ENCODE peak calls at places on chromosome 5, in six cellular contexts. S, A, Y, J, V and M are unnamed samples.

GRCh38 chr5:19987594-19988345 is at the start of gene CDH18:
- DNase-seq in S (peak; percentile 77), A (peak; percentile 22), Y (peak; percentile 58), J (peak; percentile 73), V (peak; percentile 14), M (no peak)

GRCh38 chr5:135212361-135213033 is 178.5 kb upstream of the PITX1 start:
- DNase-seq in S (peak; percentile 39), A (no peak), Y (peak; percentile 46), J (no peak), V (no peak), M (no peak)

GRCh38 chr5:178990491-178990890 is 4.6 kb downstream of the GRM6 start:
- DNase-seq in S (no peak), A (no peak), Y (no peak), J (no peak), V (no peak), M (no peak)

GRCh38 chr5:59001154-59001553 is 418.3 kb downstream of the RAB3C start:
- DNase-seq in S (no peak), A (no peak), Y (no peak), J (peak; percentile 51), V (no peak), M (no peak)

GRCh38 chr5:40547994-40548575 is 131.6 kb upstream of the PTGER4 start:
- DNase-seq in S (no peak), A (peak; percentile 52), Y (no peak), J (no peak), V (no peak), M (no peak)

GRCh38 chr5:134968055-134968454 is 348 bp downstream of the CATSPER3 start:
- DNase-seq in S (no peak), A (no peak), Y (no peak), J (no peak), V (no peak), M (no peak)

GRCh38 chr5:144585716-144586115 is 415.0 kb downstream of the KCTD16 start:
- DNase-seq in S (no peak), A (no peak), Y (no peak), J (no peak), V (no peak), M (no peak)

GRCh38 chr5:133741396-133741795 is 129.1 kb upstream of the FSTL4 start:
- DNase-seq in S (no peak), A (no peak), Y (no peak), J (no peak), V (no peak), M (no peak)

GRCh38 chr5:66246621-66247020 is 102.5 kb downstream of the SREK1 start:
- DNase-seq in S (no peak), A (peak; percentile 18), Y (no peak), J (no peak), V (no peak), M (no peak)

GRCh38 chr5:1777281-1778137 is 22.1 kb downstream of the MRPL36 start:
- DNase-seq in S (no peak), A (no peak), Y (peak; percentile 50), J (no peak), V (no peak), M (no peak)

GRCh38 chr5:116274251-116274650 is 189.4 kb downstream of the COMMD10 start:
- DNase-seq in S (no peak), A (no peak), Y (no peak), J (no peak), V (no peak), M (no peak)

GRCh38 chr5:132949151-132949550 is 14.3 kb downstream of the AFF4 start:
- DNase-seq in S (no peak), A (no peak), Y (no peak), J (no peak), V (no peak), M (no peak)

GRCh38 chr5:139745121-139745799 is 50.3 kb upstream of the PSD2 start:
- DNase-seq in S (peak; percentile 69), A (peak; percentile 75), Y (peak; percentile 76), J (no peak), V (peak; percentile 20), M (no peak)

GRCh38 chr5:139746691-139747582 is 48.7 kb upstream of the PSD2 start:
- DNase-seq in S (peak; percentile 75), A (no peak), Y (peak; percentile 70), J (peak; percentile 74), V (no peak), M (no peak)

GRCh38 chr5:139744471-139745120 is 51.0 kb upstream of the PSD2 start:
- DNase-seq in S (no peak), A (no peak), Y (no peak), J (no peak), V (no peak), M (no peak)

GRCh38 chr5:139747583-139748504 is 47.8 kb upstream of the PSD2 start:
- DNase-seq in S (peak; percentile 77), A (no peak), Y (peak; percentile 80), J (peak; percentile 76), V (peak; percentile 32), M (peak; percentile 30)

GRCh38 chr5:139745800-139746690 is 49.6 kb upstream of the PSD2 start:
- DNase-seq in S (peak; percentile 89), A (peak; percentile 77), Y (peak; percentile 87), J (peak; percentile 85), V (peak; percentile 63), M (peak; percentile 40)
- TF ChIP-seq EP300 in S (no peak), A (no peak), Y (no peak), J (no peak), V (no peak), M (no peak)

GRCh38 chr5:172778223-172778814 is 7.3 kb upstream of the DUSP1 start:
- DNase-seq in S (no peak), A (peak; percentile 82), Y (peak; percentile 80), J (no peak), V (peak; percentile 59), M (peak; percentile 76)
- TF ChIP-seq EP300 in S (no peak), A (no peak), Y (no peak), J (no peak), V (no peak), M (no peak)

GRCh38 chr5:124056326-124057160 is 544.6 kb downstream of the CSNK1G3 start:
- DNase-seq in S (no peak), A (no peak), Y (no peak), J (no peak), V (no peak), M (no peak)

GRCh38 chr5:124059200-124059599 is 547.2 kb downstream of the CSNK1G3 start:
- DNase-seq in S (no peak), A (no peak), Y (no peak), J (no peak), V (no peak), M (no peak)

GRCh38 chr5:124060010-124060409 is 548.0 kb downstream of the CSNK1G3 start:
- DNase-seq in S (no peak), A (no peak), Y (no peak), J (no peak), V (no peak), M (no peak)

GRCh38 chr5:124057815-124058231 is 545.8 kb downstream of the CSNK1G3 start:
- DNase-seq in S (no peak), A (no peak), Y (no peak), J (peak; percentile 57), V (no peak), M (no peak)

DNA sequence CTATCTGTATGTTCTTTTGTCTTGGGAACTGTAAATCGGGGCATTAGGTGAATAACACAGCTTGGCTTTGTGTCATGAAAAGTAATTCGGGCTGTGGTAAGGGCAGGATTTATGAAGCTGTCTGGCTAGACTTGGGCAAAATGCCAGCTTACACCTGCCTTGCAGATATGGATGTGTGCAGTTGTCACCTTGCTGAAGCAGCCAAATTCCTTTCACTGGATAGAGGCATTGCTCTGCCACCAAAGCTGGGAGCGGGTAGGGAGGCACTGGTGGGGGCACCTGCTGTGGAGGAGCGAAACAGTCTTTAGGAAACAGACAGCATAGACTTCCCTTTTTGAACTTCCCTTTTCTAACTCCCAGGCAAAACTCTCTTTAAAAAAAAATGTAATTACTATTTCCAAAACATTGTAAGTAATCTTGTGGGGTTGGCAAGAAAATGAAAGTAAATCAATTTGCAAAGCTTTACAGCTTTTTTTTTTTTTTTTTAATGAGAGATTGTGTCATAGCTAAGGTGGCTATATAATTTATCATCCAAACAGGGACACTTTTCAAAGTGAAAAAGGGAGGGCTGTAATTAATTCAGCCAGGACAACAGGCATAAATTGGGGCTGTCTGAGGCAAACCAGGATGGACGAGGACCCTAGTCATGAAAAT is 545.3 kb downstream of the CSNK1G3 start:
- DNase-seq in S (no peak), A (no peak), Y (peak; percentile 66), J (no peak), V (no peak), M (no peak)
- TF ChIP-seq EP300 in S (no peak), A (no peak), Y (no peak), J (peak; percentile 66), V (no peak), M (no peak)

DNA sequence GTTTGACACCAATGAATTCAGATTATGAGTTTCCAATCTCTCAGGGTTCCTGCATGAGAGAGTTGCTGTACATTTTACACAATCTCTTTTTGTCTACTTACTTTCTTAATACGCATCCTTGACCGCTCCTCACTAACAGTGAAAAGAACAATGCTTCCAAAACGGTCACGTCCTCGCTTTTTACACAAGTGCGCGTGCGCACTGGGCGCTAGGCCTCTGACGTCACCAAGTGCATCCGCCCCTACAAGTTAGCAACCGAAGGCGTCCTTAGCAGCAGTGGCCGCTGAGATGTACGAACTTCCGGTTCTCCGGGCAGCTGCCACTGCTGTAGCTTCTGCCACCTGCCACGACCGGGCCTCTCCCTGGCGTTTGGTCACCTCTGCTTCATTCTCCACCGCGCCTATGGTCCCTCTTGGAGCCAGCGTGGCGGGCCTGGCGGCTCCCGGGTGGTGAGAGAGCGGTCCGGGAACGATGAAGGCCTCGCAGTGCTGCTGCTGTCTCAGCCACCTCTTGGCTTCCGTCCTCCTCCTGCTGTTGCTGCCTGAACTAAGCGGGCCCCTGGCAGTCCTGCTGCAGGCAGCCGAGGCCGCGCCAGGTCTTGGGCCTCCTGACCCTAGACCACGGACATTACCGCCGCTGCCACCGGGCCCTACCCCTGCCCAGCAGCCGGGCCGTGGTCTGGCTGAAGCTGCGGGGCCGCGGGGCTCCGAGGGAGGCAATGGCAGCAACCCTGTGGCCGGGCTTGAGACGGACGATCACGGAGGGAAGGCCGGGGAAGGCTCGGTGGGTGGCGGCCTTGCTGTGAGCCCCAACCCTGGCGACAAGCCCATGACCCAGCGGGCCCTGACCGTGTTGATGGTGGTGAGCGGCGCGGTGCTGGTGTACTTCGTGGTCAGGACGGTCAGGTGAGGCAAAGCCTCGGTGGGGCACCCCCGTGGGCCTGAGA is at the start of gene FAM174A:
- DNase-seq in S (peak; percentile 94), A (peak; percentile 96), Y (peak; percentile 98), J (peak; percentile 88), V (peak; percentile 96), M (peak; percentile 97)
- TF ChIP-seq EP300 in S (no peak), A (no peak), Y (no peak), J (no peak), V (peak; percentile 87), M (no peak)

DNA sequence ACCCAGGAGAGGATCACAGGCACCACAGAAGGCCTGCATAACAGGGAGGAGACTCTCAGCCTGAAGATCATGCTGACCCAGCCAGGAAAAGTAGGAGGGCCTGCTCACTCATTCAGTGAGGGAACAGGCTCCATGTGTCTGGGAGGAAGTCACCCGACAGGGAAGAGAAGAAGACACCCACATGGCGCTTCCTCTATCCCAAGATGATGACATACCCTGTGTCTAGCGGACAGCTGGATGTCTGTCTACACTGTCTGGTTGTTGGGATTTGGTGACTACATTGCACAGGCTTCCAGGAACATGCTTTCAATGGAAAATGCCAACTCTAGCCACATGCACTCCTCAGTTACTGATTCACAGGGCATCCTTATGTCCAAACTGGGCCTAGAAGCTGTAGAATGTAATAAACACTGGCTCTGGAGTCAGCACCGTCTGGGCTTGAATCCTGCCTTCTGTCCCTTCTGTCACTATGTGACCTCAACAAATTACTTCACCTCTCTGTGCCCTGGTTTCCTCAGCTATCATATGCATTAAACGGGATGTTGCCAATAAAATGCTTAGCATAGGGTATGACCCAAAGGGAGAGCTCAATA is 47.5 kb downstream of the KLHL3 start:
- DNase-seq in S (no peak), A (no peak), Y (no peak), J (no peak), V (no peak), M (no peak)
- TF ChIP-seq EP300 in S (no peak), A (no peak), Y (no peak), J (no peak), V (no peak), M (no peak)

GRCh38 chr5:80747922-80748321 is 93.1 kb upstream of the DHFR start:
- DNase-seq in S (no peak), A (no peak), Y (no peak), J (no peak), V (no peak), M (no peak)
- TF ChIP-seq EP300 in S (no peak), A (no peak), Y (no peak), J (no peak), V (no peak), M (no peak)